ENCODE peak calls at places on chromosome 12, in five cellular contexts. One of them, this sample, is unnamed.

GRCh38 chr12:19423531-19423930 is 15.8 kb upstream of the AEBP2 start:
- DNase-seq in NCI-H1092 treated with DMSO at 0.1 percent for 48 hours: no peak
- DNase-seq in CD8-positive, alpha-beta memory T cell: no peak
- DNase-seq in COR-L47: no peak
- DNase-seq in HepG2: no peak
- DNase-seq in this sample: no peak

GRCh38 chr12:59698599-59698998 is 102.8 kb downstream of the SLC16A7 start:
- DNase-seq in HepG2: no peak
- DNase-seq in NCI-H1092 treated with DMSO at 0.1 percent for 48 hours: no peak
- DNase-seq in CD8-positive, alpha-beta memory T cell: no peak
- DNase-seq in COR-L47: no peak
- DNase-seq in this sample: no peak

GRCh38 chr12:95624544-95624943 is 73.3 kb upstream of the USP44 start:
- DNase-seq in COR-L47: no peak
- DNase-seq in HepG2: peak
- DNase-seq in NCI-H1092 treated with DMSO at 0.1 percent for 48 hours: no peak
- DNase-seq in CD8-positive, alpha-beta memory T cell: no peak
- DNase-seq in this sample: no peak

GRCh38 chr12:131981388-131981787 is 31.6 kb downstream of the EP400 start:
- DNase-seq in HepG2: no peak
- DNase-seq in COR-L47: no peak
- DNase-seq in NCI-H1092 treated with DMSO at 0.1 percent for 48 hours: no peak
- DNase-seq in CD8-positive, alpha-beta memory T cell: no peak
- DNase-seq in this sample: no peak

GRCh38 chr12:6613015-6613775 is 6.0 kb upstream of the CHD4 start:
- DNase-seq in CD8-positive, alpha-beta memory T cell: peak
- DNase-seq in COR-L47: peak
- DNase-seq in NCI-H1092 treated with DMSO at 0.1 percent for 48 hours: peak
- DNase-seq in HepG2: peak
- DNase-seq in this sample: peak

GRCh38 chr12:56206373-56207166 is 15.2 kb downstream of the RNF41 start:
- DNase-seq in CD8-positive, alpha-beta memory T cell: peak
- DNase-seq in NCI-H1092 treated with DMSO at 0.1 percent for 48 hours: peak
- DNase-seq in COR-L47: no peak
- DNase-seq in HepG2: peak
- DNase-seq in this sample: no peak

GRCh38 chr12:88793091-88793490 is 212.8 kb upstream of the KITLG start:
- DNase-seq in COR-L47: no peak
- DNase-seq in HepG2: no peak
- DNase-seq in NCI-H1092 treated with DMSO at 0.1 percent for 48 hours: no peak
- DNase-seq in CD8-positive, alpha-beta memory T cell: no peak
- DNase-seq in this sample: no peak

GRCh38 chr12:123152823-123153222 is 1.9 kb upstream of the PITPNM2 start:
- DNase-seq in HepG2: no peak
- DNase-seq in NCI-H1092 treated with DMSO at 0.1 percent for 48 hours: no peak
- DNase-seq in COR-L47: no peak
- DNase-seq in CD8-positive, alpha-beta memory T cell: no peak
- DNase-seq in this sample: no peak

GRCh38 chr12:39713552-39713951 is 93.9 kb upstream of the ABCD2 start:
- DNase-seq in CD8-positive, alpha-beta memory T cell: no peak
- DNase-seq in COR-L47: no peak
- DNase-seq in HepG2: no peak
- DNase-seq in NCI-H1092 treated with DMSO at 0.1 percent for 48 hours: no peak
- DNase-seq in this sample: no peak

GRCh38 chr12:78530065-78530765 is 334.4 kb upstream of the SYT1 start:
- DNase-seq in CD8-positive, alpha-beta memory T cell: no peak
- DNase-seq in COR-L47: no peak
- DNase-seq in NCI-H1092 treated with DMSO at 0.1 percent for 48 hours: no peak
- DNase-seq in HepG2: no peak
- DNase-seq in this sample: no peak

GRCh38 chr12:43208627-43209026 is 343.4 kb downstream of the ADAMTS20 start:
- DNase-seq in NCI-H1092 treated with DMSO at 0.1 percent for 48 hours: no peak
- DNase-seq in COR-L47: no peak
- DNase-seq in HepG2: peak
- DNase-seq in CD8-positive, alpha-beta memory T cell: no peak
- DNase-seq in this sample: no peak

GRCh38 chr12:31482816-31483215 is 108.1 kb downstream of the DENND5B start:
- DNase-seq in NCI-H1092 treated with DMSO at 0.1 percent for 48 hours: no peak
- DNase-seq in CD8-positive, alpha-beta memory T cell: no peak
- DNase-seq in COR-L47: no peak
- DNase-seq in HepG2: no peak
- DNase-seq in this sample: no peak

GRCh38 chr12:96908170-96908675 is 1.2 kb downstream of the NEDD1 start:
- DNase-seq in HepG2: no peak
- DNase-seq in COR-L47: no peak
- DNase-seq in NCI-H1092 treated with DMSO at 0.1 percent for 48 hours: no peak
- DNase-seq in CD8-positive, alpha-beta memory T cell: no peak
- DNase-seq in this sample: no peak

GRCh38 chr12:23817345-23817744 is 132.1 kb downstream of the SOX5 start:
- DNase-seq in HepG2: no peak
- DNase-seq in CD8-positive, alpha-beta memory T cell: no peak
- DNase-seq in COR-L47: no peak
- DNase-seq in NCI-H1092 treated with DMSO at 0.1 percent for 48 hours: no peak
- DNase-seq in this sample: no peak

GRCh38 chr12:32100361-32100760 is 6.3 kb upstream of the BICD1 start:
- DNase-seq in NCI-H1092 treated with DMSO at 0.1 percent for 48 hours: no peak
- DNase-seq in CD8-positive, alpha-beta memory T cell: no peak
- DNase-seq in HepG2: no peak
- DNase-seq in COR-L47: no peak
- DNase-seq in this sample: no peak

GRCh38 chr12:27018071-27018470 is 3.9 kb upstream of the TM7SF3 start:
- DNase-seq in NCI-H1092 treated with DMSO at 0.1 percent for 48 hours: no peak
- DNase-seq in HepG2: no peak
- DNase-seq in CD8-positive, alpha-beta memory T cell: no peak
- DNase-seq in COR-L47: no peak
- DNase-seq in this sample: no peak

This sample was measured in SHP77 treated with DMSO at 0.1 percent for 48 hours.